ENCODE peak calls at places on chromosomes 3 and 15, in six cellular contexts. X, W, N, Q, I and O are unnamed samples.

GRCh38 chr3:17979248-17979647 is 236.8 kb upstream of the TBC1D5 start:
- DNase-seq in X (no peak), W (no peak), N (peak; percentile 35), Q (no peak), I (no peak), O (peak; percentile 25)

GRCh38 chr3:171260899-171261298 is 199.3 kb downstream of the TNIK start:
- DNase-seq in X (no peak), W (no peak), N (peak; percentile 27), Q (no peak), I (no peak), O (no peak)

GRCh38 chr3:354433-354832 is 157.9 kb downstream of the CHL1 start:
- DNase-seq in X (peak; percentile 39), W (no peak), N (peak; percentile 85), Q (no peak), I (no peak), O (no peak)

GRCh38 chr3:74711913-74712512 is 97.6 kb upstream of the CNTN3 start:
- DNase-seq in X (no peak), W (no peak), N (no peak), Q (no peak), I (no peak), O (peak; percentile 38)

GRCh38 chr15:60780147-60780546 is 301.2 kb upstream of the ICE2 start:
- DNase-seq in X (no peak), W (no peak), N (no peak), Q (no peak), I (no peak), O (no peak)

GRCh38 chr15:49031764-49032270 is 14.4 kb downstream of the SECISBP2L start:
- DNase-seq in X (no peak), W (no peak), N (no peak), Q (no peak), I (no peak), O (no peak)

GRCh38 chr3:50267280-50267913 is 1.6 kb upstream of the SEMA3B start:
- DNase-seq in X (peak; percentile 71), W (peak; percentile 73), N (no peak), Q (peak; percentile 88), I (peak; percentile 86), O (peak; percentile 85)

GRCh38 chr3:58200121-58200709 is 10.6 kb downstream of the DNASE1L3 start:
- DNase-seq in X (no peak), W (no peak), N (no peak), Q (no peak), I (no peak), O (no peak)

GRCh38 chr15:90225504-90226234 is 8.1 kb downstream of the CIB1 start:
- DNase-seq in X (no peak), W (no peak), N (no peak), Q (no peak), I (no peak), O (no peak)

GRCh38 chr3:67495751-67496150 is 158.7 kb downstream of the SUCLG2 start:
- DNase-seq in X (no peak), W (no peak), N (no peak), Q (no peak), I (no peak), O (no peak)

GRCh38 chr3:147775816-147776530 is 366.8 kb downstream of the ZIC1 start:
- DNase-seq in X (no peak), W (no peak), N (no peak), Q (no peak), I (no peak), O (no peak)

GRCh38 chr3:177810162-177810623 is 612.9 kb upstream of the TBL1XR1 start:
- DNase-seq in X (no peak), W (no peak), N (peak; percentile 95), Q (no peak), I (no peak), O (no peak)

GRCh38 chr3:73080201-73080966 is 18.9 kb downstream of the EBLN2 start:
- DNase-seq in X (no peak), W (no peak), N (no peak), Q (no peak), I (no peak), O (no peak)

GRCh38 chr15:74832826-74833225 is 6.4 kb downstream of the CPLX3 start:
- DNase-seq in X (no peak), W (no peak), N (no peak), Q (no peak), I (no peak), O (no peak)

GRCh38 chr3:129974451-129975331 is at the start of gene TRH:
- DNase-seq in X (no peak), W (no peak), N (no peak), Q (no peak), I (no peak), O (no peak)

GRCh38 chr15:33960160-33960559 is 8.1 kb upstream of the CHRM5 start:
- DNase-seq in X (no peak), W (no peak), N (no peak), Q (no peak), I (no peak), O (no peak)

GRCh38 chr3:62319570-62320243 is 53.6 kb downstream of the FEZF2 start:
- DNase-seq in X (no peak), W (no peak), N (peak; percentile 20), Q (no peak), I (no peak), O (no peak)

GRCh38 chr15:45391746-45392711 is 13.7 kb upstream of the GATM start:
- DNase-seq in X (no peak), W (no peak), N (no peak), Q (no peak), I (no peak), O (no peak)

GRCh38 chr3:42498034-42498433 is 4.4 kb upstream of the VIPR1 start:
- DNase-seq in X (no peak), W (no peak), N (no peak), Q (no peak), I (no peak), O (no peak)

GRCh38 chr3:52430416-52430810 is 14.5 kb downstream of the SEMA3G start:
- DNase-seq in X (no peak), W (no peak), N (no peak), Q (no peak), I (no peak), O (no peak)

GRCh38 chr3:61935819-61936218 is 374.4 kb downstream of the PTPRG start:
- DNase-seq in X (no peak), W (no peak), N (no peak), Q (no peak), I (no peak), O (no peak)

GRCh38 chr3:108662141-108662738 is 72.7 kb downstream of the DZIP3 start:
- DNase-seq in X (peak; percentile 15), W (peak; percentile 33), N (peak; percentile 78), Q (no peak), I (no peak), O (no peak)

GRCh38 chr15:25850154-25851111 is 12.7 kb downstream of the ATP10A start:
- DNase-seq in X (peak; percentile 64), W (peak; percentile 15), N (peak; percentile 79), Q (peak; percentile 90), I (peak; percentile 92), O (peak; percentile 69)

GRCh38 chr3:68893600-68894239 is 38.6 kb downstream of the TAFA4 start:
- DNase-seq in X (no peak), W (no peak), N (peak; percentile 49), Q (no peak), I (no peak), O (no peak)

GRCh38 chr3:4898454-4899313 is 80.6 kb upstream of the BHLHE40 start:
- DNase-seq in X (no peak), W (no peak), N (peak; percentile 55), Q (no peak), I (no peak), O (no peak)

GRCh38 chr15:39935241-39935640 is 1.3 kb downstream of the EIF2AK4 start:
- DNase-seq in X (no peak), W (no peak), N (no peak), Q (no peak), I (no peak), O (no peak)
- H3K4me1 ChIP-seq in X (peaks cover 7% of the 10 kb centered on the region), W (peaks cover 17% of the 10 kb centered on the region), N (peaks cover 42% of the 10 kb centered on the region), Q (no peaks in the 10 kb centered on the region), I (peaks cover 19% of the 10 kb centered on the region), O (peaks cover 10% of the 10 kb centered on the region)

GRCh38 chr15:78875107-78875914 is 2.6 kb downstream of the MORF4L1 start:
- DNase-seq in X (no peak), W (no peak), N (no peak), Q (no peak), I (no peak), O (no peak)

GRCh38 chr15:78872155-78872971 is at the start of gene MORF4L1:
- DNase-seq in X (peak; percentile 95), W (peak; percentile 95), N (peak; percentile 94), Q (peak; percentile 99), I (peak; percentile 99), O (peak; percentile 98)

GRCh38 chr15:78872972-78873795 is 494 bp downstream of the MORF4L1 start:
- DNase-seq in X (peak; percentile 72), W (peak; percentile 62), N (peak; percentile 82), Q (peak; percentile 91), I (peak; percentile 91), O (peak; percentile 92)

GRCh38 chr15:78878356-78878755 is 5.7 kb downstream of the MORF4L1 start:
- DNase-seq in X (no peak), W (no peak), N (no peak), Q (no peak), I (no peak), O (no peak)

DNA sequence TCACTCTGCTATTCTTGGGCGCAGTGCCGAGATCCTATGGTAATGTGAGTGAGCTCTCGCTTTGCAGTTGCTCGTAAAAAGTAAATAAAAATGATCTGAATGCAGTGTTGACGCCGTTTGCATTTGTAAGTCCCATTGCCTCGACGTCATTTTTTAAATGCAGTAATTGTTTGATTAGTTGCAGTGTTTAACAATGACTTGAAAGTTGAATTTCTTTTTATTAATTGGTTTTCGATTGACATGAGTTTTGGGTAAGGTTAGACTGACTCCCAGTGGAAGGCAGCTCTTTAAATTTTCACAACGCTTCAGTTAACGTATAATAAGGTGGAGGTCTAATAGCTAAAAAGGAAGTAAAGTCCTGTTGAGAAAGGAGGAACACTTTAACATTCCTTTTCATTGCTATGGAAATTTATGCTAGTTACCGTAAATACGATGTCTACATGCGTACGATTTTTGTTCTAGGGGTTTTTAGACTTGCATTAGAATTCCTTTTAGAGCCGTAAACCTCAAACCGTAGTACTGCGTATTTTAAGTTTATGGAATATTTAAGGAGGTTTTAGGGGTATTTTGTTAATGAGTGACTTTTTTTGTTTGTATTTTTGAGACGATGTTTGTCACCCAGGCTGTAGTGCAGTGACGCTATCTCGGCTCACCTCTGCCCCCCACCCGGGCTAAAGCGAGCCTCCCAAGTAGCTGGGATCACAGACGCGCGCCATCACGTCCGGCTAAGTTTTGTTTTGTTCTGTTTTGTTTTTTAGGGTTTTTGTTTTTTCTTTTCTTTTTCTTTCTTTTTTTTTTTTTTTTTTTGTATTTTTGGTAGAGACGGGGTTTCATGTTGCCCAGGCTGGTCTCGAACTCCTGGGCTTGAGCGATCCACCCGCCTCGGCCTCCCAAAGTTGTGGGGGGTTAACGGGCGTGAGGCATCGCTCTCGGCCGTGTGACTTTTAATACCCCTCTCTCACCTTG is 1.4 kb downstream of the MORF4L1 start:
- DNase-seq in X (no peak), W (peak; percentile 20), N (peak; percentile 24), Q (no peak), I (no peak), O (peak; percentile 38)
- H3K4me1 ChIP-seq in X (peaks cover 8% of the 10 kb centered on the region), W (peaks cover 34% of the 10 kb centered on the region), N (peaks cover 31% of the 10 kb centered on the region), Q (peaks cover 43% of the 10 kb centered on the region), I (peaks cover 41% of the 10 kb centered on the region), O (peaks cover 31% of the 10 kb centered on the region)

GRCh38 chr15:80073197-80073596 is 13.7 kb downstream of the ZFAND6 start:
- DNase-seq in X (no peak), W (no peak), N (no peak), Q (no peak), I (no peak), O (no peak)
- H3K4me1 ChIP-seq in X (no peaks in the 10 kb centered on the region), W (peaks cover 66% of the 10 kb centered on the region), N (peaks cover 32% of the 10 kb centered on the region), Q (no peaks in the 10 kb centered on the region), I (peaks cover 57% of the 10 kb centered on the region), O (peaks cover 54% of the 10 kb centered on the region)

DNA sequence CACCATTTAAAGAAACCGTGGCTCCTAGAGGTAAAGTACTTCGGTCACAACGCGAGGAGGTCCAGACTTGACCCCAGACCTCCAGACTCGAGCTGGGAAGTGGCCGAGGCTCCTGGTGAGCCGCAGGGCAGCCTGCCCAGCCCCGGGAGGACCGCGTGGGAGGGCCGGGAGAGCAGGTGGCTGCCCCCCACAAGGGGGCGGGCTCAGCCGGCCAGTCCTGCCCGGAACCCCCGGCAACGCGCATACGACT is at the start of gene SLC27A2:
- DNase-seq in X (no peak), W (peak; percentile 53), N (peak; percentile 53), Q (peak; percentile 72), I (peak; percentile 76), O (no peak)
- H3K4me1 ChIP-seq in X (peaks cover 4% of the 10 kb centered on the region), W (no peaks in the 10 kb centered on the region), N (peaks cover 12% of the 10 kb centered on the region), Q (no peaks in the 10 kb centered on the region), I (peaks cover 5% of the 10 kb centered on the region), O (peaks cover 14% of the 10 kb centered on the region)